ENCODE peak calls at places on chromosomes 12 and 14, in six cellular contexts. One of them, this sample, is unnamed.

GRCh38 chr12:107435072-107435471 is 250.5 kb upstream of the PWP1 start:
- DNase-seq in heart right ventricle: no peak
- DNase-seq in fibroblast of mammary gland: no peak
- DNase-seq in epithelial cell of esophagus: no peak
- DNase-seq in BJ: no peak
- DNase-seq in PC-3: no peak
- DNase-seq in this sample: no peak

GRCh38 chr14:23121401-23121800 is 2.3 kb upstream of the CEBPE start:
- DNase-seq in heart right ventricle: peak
- DNase-seq in fibroblast of mammary gland: peak
- DNase-seq in epithelial cell of esophagus: no peak
- DNase-seq in BJ: no peak
- DNase-seq in PC-3: peak
- DNase-seq in this sample: no peak

GRCh38 chr14:55814064-55814463 is 234.1 kb downstream of the KTN1 start:
- DNase-seq in heart right ventricle: no peak
- DNase-seq in fibroblast of mammary gland: peak
- DNase-seq in epithelial cell of esophagus: peak
- DNase-seq in BJ: no peak
- DNase-seq in PC-3: peak
- DNase-seq in this sample: no peak

GRCh38 chr12:81468206-81468605 is 290.9 kb downstream of the PPFIA2 start:
- DNase-seq in heart right ventricle: no peak
- DNase-seq in fibroblast of mammary gland: peak
- DNase-seq in epithelial cell of esophagus: peak
- DNase-seq in BJ: no peak
- DNase-seq in PC-3: peak
- DNase-seq in this sample: no peak

GRCh38 chr14:92737206-92737605 is 11.2 kb downstream of the LGMN start:
- DNase-seq in heart right ventricle: no peak
- DNase-seq in fibroblast of mammary gland: no peak
- DNase-seq in epithelial cell of esophagus: no peak
- DNase-seq in BJ: no peak
- DNase-seq in PC-3: no peak
- DNase-seq in this sample: no peak

GRCh38 chr12:47085815-47086252 is 6.1 kb upstream of the AMIGO2 start:
- DNase-seq in heart right ventricle: peak
- DNase-seq in fibroblast of mammary gland: peak
- DNase-seq in epithelial cell of esophagus: peak
- DNase-seq in BJ: no peak
- DNase-seq in PC-3: peak
- DNase-seq in this sample: no peak

GRCh38 chr12:111431772-111432171 is 26.0 kb downstream of the SH2B3 start:
- DNase-seq in heart right ventricle: no peak
- DNase-seq in fibroblast of mammary gland: no peak
- DNase-seq in epithelial cell of esophagus: peak
- DNase-seq in BJ: no peak
- DNase-seq in PC-3: no peak
- DNase-seq in this sample: no peak

GRCh38 chr14:26549571-26549970 is 48.3 kb downstream of the NOVA1 start:
- DNase-seq in heart right ventricle: no peak
- DNase-seq in fibroblast of mammary gland: no peak
- DNase-seq in epithelial cell of esophagus: no peak
- DNase-seq in BJ: no peak
- DNase-seq in PC-3: no peak
- DNase-seq in this sample: no peak

GRCh38 chr12:120100630-120101029 is 15.9 kb downstream of the RAB35 start:
- DNase-seq in heart right ventricle: peak
- DNase-seq in fibroblast of mammary gland: peak
- DNase-seq in epithelial cell of esophagus: no peak
- DNase-seq in BJ: no peak
- DNase-seq in PC-3: no peak
- DNase-seq in this sample: no peak

GRCh38 chr12:104684884-104685283 is 228.1 kb downstream of the CHST11 start:
- DNase-seq in heart right ventricle: no peak
- DNase-seq in fibroblast of mammary gland: peak
- DNase-seq in epithelial cell of esophagus: no peak
- DNase-seq in BJ: no peak
- DNase-seq in PC-3: no peak
- DNase-seq in this sample: peak

GRCh38 chr14:92121207-92121669 is 268 bp downstream of the NDUFB1 start:
- DNase-seq in heart right ventricle: peak
- DNase-seq in fibroblast of mammary gland: peak
- DNase-seq in epithelial cell of esophagus: peak
- DNase-seq in BJ: no peak
- DNase-seq in PC-3: peak
- DNase-seq in this sample: no peak

GRCh38 chr12:101470939-101471338 is 4.2 kb upstream of the SPIC start:
- DNase-seq in heart right ventricle: no peak
- DNase-seq in fibroblast of mammary gland: no peak
- DNase-seq in epithelial cell of esophagus: no peak
- DNase-seq in BJ: no peak
- DNase-seq in PC-3: no peak
- DNase-seq in this sample: no peak

DNA sequence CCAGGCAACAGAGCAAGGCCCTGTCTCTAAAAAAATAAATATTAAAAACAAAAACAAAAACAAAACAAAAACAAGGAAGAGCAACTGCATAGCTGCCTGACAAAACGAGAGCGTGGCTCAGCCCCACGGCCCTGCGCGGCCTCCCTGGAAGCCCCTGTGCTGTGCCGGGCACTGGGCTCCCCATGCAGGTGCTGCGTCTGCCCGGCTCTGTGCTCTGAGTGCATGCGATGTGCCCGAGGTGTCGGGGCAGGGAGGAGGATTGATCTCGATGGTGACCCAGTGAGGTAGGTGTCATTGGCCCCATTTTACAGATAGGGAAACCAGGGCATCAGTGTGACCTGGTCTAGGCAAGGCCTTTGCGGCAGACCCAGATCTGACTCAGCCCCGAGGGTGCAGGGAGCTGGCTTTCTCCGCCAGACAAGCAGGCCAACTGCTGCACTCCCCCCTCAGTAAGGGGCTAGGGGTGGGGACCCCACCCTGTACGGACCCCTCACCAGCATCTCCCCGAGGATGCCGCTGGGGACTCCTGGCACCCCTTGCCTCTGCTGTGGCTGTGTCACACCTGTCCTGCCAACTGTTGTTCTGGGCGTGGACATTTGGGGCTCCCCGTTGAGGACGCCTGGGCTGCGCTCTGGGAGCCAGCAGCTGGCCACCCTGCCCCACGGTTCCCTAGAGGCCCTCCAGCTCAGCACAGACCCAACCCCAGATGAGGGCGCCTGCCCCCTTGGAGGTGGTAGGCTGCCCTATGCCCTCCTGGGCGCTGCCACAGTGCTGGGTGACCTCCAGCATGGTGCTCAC is 15.3 kb downstream of the GPR132 start:
- DNase-seq in heart right ventricle: no peak
- DNase-seq in fibroblast of mammary gland: no peak
- DNase-seq in epithelial cell of esophagus: no peak
- DNase-seq in BJ: no peak
- DNase-seq in PC-3: no peak
- DNase-seq in this sample: no peak
- TF ChIP-seq CTCF in heart right ventricle: no peak
- TF ChIP-seq CTCF in fibroblast of mammary gland: no peak
- TF ChIP-seq CTCF in epithelial cell of esophagus: no peak
- TF ChIP-seq CTCF in BJ: no peak
- TF ChIP-seq CTCF in PC-3: no peak
- TF ChIP-seq CTCF in this sample: no peak

GRCh38 chr14:106831322-106831720 is 1304.9 kb downstream of the TMEM121 start:
- DNase-seq in heart right ventricle: no peak
- DNase-seq in fibroblast of mammary gland: peak
- DNase-seq in epithelial cell of esophagus: no peak
- DNase-seq in BJ: no peak
- DNase-seq in PC-3: no peak
- DNase-seq in this sample: no peak
- TF ChIP-seq CTCF in heart right ventricle: peak
- TF ChIP-seq CTCF in fibroblast of mammary gland: peak
- TF ChIP-seq CTCF in epithelial cell of esophagus: no peak
- TF ChIP-seq CTCF in BJ: peak
- TF ChIP-seq CTCF in PC-3: peak
- TF ChIP-seq CTCF in this sample: peak

GRCh38 chr12:121823101-121823726 is 19.4 kb downstream of the SETD1B start:
- DNase-seq in heart right ventricle: no peak
- DNase-seq in fibroblast of mammary gland: no peak
- DNase-seq in epithelial cell of esophagus: no peak
- DNase-seq in BJ: no peak
- DNase-seq in PC-3: no peak
- DNase-seq in this sample: no peak
- TF ChIP-seq CTCF in heart right ventricle: no peak
- TF ChIP-seq CTCF in fibroblast of mammary gland: peak
- TF ChIP-seq CTCF in epithelial cell of esophagus: no peak
- TF ChIP-seq CTCF in BJ: no peak
- TF ChIP-seq CTCF in PC-3: peak
- TF ChIP-seq CTCF in this sample: peak

GRCh38 chr12:13090054-13090453 is 13.4 kb downstream of the GSG1 start:
- DNase-seq in heart right ventricle: no peak
- DNase-seq in fibroblast of mammary gland: no peak
- DNase-seq in epithelial cell of esophagus: no peak
- DNase-seq in BJ: no peak
- DNase-seq in PC-3: no peak
- DNase-seq in this sample: no peak

GRCh38 chr12:13088503-13088902 is 15.0 kb downstream of the GSG1 start:
- DNase-seq in heart right ventricle: no peak
- DNase-seq in fibroblast of mammary gland: no peak
- DNase-seq in epithelial cell of esophagus: no peak
- DNase-seq in BJ: no peak
- DNase-seq in PC-3: no peak
- DNase-seq in this sample: no peak

GRCh38 chr12:13085968-13086686 is 17.3 kb downstream of the GSG1 start:
- DNase-seq in heart right ventricle: no peak
- DNase-seq in fibroblast of mammary gland: no peak
- DNase-seq in epithelial cell of esophagus: peak
- DNase-seq in BJ: no peak
- DNase-seq in PC-3: no peak
- DNase-seq in this sample: no peak

GRCh38 chr12:13084898-13085640 is 18.4 kb downstream of the GSG1 start:
- DNase-seq in heart right ventricle: no peak
- DNase-seq in fibroblast of mammary gland: no peak
- DNase-seq in epithelial cell of esophagus: peak
- DNase-seq in BJ: no peak
- DNase-seq in PC-3: no peak
- DNase-seq in this sample: no peak

DNA sequence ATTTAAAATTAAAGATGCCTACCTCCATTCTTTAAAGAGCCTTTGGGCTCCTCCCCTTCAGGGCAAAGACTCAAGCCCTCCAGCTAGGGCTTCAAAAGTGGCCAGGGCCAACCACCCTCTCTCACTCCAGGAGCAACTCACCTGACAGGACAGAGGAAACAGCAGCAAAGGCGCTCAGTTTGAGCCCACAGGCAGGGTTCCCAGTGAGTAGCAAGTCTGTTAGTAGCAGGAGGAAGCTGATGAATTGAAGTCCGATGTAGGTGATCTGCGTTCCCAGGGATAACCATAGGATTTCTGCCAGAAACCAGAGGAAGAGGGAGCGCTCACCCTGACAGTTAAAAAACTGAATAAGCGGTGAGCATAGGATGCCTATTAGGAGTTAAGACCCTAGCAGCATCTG is 15.7 kb downstream of the GSG1 start:
- DNase-seq in heart right ventricle: no peak
- DNase-seq in fibroblast of mammary gland: no peak
- DNase-seq in epithelial cell of esophagus: no peak
- DNase-seq in BJ: no peak
- DNase-seq in PC-3: no peak
- DNase-seq in this sample: no peak
- TF ChIP-seq CTCF in heart right ventricle: no peak
- TF ChIP-seq CTCF in fibroblast of mammary gland: no peak
- TF ChIP-seq CTCF in epithelial cell of esophagus: no peak
- TF ChIP-seq CTCF in BJ: no peak
- TF ChIP-seq CTCF in PC-3: no peak
- TF ChIP-seq CTCF in this sample: no peak

GRCh38 chr12:4899361-4899760 is 10.3 kb upstream of the KCNA1 start:
- DNase-seq in heart right ventricle: no peak
- DNase-seq in fibroblast of mammary gland: no peak
- DNase-seq in epithelial cell of esophagus: no peak
- DNase-seq in BJ: no peak
- DNase-seq in PC-3: no peak
- DNase-seq in this sample: no peak
- TF ChIP-seq CTCF in heart right ventricle: no peak
- TF ChIP-seq CTCF in fibroblast of mammary gland: peak
- TF ChIP-seq CTCF in epithelial cell of esophagus: no peak
- TF ChIP-seq CTCF in BJ: no peak
- TF ChIP-seq CTCF in PC-3: peak
- TF ChIP-seq CTCF in this sample: peak

GRCh38 chr12:26831959-26832816 is 806 bp downstream of the ITPR2 start:
- DNase-seq in heart right ventricle: peak
- DNase-seq in fibroblast of mammary gland: peak
- DNase-seq in epithelial cell of esophagus: peak
- DNase-seq in BJ: no peak
- DNase-seq in PC-3: peak
- DNase-seq in this sample: no peak

GRCh38 chr12:26830358-26830757 is 2.6 kb downstream of the ITPR2 start:
- DNase-seq in heart right ventricle: no peak
- DNase-seq in fibroblast of mammary gland: no peak
- DNase-seq in epithelial cell of esophagus: no peak
- DNase-seq in BJ: no peak
- DNase-seq in PC-3: no peak
- DNase-seq in this sample: no peak

GRCh38 chr12:26833692-26834168 is 736 bp upstream of the ITPR2 start:
- DNase-seq in heart right ventricle: no peak
- DNase-seq in fibroblast of mammary gland: peak
- DNase-seq in epithelial cell of esophagus: no peak
- DNase-seq in BJ: no peak
- DNase-seq in PC-3: peak
- DNase-seq in this sample: no peak

GRCh38 chr12:26830783-26831601 is 2.0 kb downstream of the ITPR2 start:
- DNase-seq in heart right ventricle: no peak
- DNase-seq in fibroblast of mammary gland: no peak
- DNase-seq in epithelial cell of esophagus: no peak
- DNase-seq in BJ: no peak
- DNase-seq in PC-3: no peak
- DNase-seq in this sample: no peak

DNA sequence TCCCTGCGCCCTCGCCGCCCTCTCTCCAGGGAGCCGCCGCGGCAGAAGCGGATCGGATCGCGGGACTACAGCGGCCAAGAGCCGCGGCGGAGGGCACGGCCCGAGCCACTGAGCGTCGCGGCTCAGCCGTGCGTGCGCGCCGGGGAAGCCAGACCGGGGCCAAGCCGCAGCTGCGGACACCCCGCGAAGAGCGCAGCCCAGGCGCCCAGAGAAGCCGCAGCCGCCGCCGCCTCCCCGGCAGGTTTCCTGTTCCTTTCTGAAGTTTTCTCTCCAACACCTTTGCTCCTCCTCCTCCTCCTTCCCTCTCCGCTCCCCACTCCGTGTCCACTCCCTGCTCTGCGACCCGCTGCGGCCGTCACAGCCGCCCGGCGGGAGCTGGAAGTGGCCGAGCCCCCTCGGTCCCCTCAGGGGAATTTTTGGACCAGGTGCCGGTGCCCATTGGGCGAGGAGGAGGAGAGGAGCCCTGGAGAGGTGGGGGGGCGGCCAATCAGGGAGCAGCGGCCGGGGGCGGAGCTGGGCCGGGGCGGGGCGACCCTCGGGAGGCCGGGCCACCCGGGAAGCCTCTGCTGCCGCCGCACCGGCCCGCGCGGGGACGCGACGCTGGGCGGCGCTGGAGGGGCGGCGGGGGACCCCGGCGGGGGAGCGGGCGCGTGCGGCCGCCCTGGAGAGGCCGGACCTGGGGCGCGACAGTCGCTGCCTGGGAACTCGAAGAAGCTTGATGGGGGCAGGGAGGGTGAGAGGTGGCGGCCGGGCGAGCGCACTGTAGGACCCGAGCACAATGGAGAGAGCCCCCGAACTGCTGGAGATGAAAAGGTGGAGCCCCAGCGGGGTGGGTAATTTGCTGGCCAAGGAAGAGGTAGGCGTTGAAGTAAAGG is at the start of gene ITPR2:
- DNase-seq in heart right ventricle: peak
- DNase-seq in fibroblast of mammary gland: peak
- DNase-seq in epithelial cell of esophagus: peak
- DNase-seq in BJ: no peak
- DNase-seq in PC-3: peak
- DNase-seq in this sample: no peak
- TF ChIP-seq CTCF in heart right ventricle: peak
- TF ChIP-seq CTCF in fibroblast of mammary gland: no peak
- TF ChIP-seq CTCF in epithelial cell of esophagus: no peak
- TF ChIP-seq CTCF in BJ: no peak
- TF ChIP-seq CTCF in PC-3: peak
- TF ChIP-seq CTCF in this sample: no peak